ENCODE peak calls at places on chromosomes 12 and 14, in five cellular contexts. F is psoas muscle, M is Peyer's patch, Y is heart right ventricle, B is neural progenitor cell. V is an unnamed sample. For H3K4me1 and H3K9me3, the result is how much of the 10 kb centered on the place peaks cover.

GRCh38 chr14:103871596-103872480 is 24.5 kb upstream of the PPP1R13B start:
- DNase-seq in F (peak), M (peak), Y (peak), B (peak), V (peak)

GRCh38 chr14:52397844-52398243 is 83.7 kb downstream of the PTGER2 start:
- DNase-seq in F (no peak), M (no peak), Y (no peak), B (no peak), V (no peak)

GRCh38 chr12:113184098-113184899 is 979 bp downstream of the DDX54 start:
- DNase-seq in F (no peak), M (no peak), Y (no peak), B (no peak), V (no peak)

GRCh38 chr12:46839964-46840363 is 14.2 kb upstream of the SLC38A4 start:
- DNase-seq in F (no peak), M (no peak), Y (no peak), B (no peak), V (no peak)

GRCh38 chr14:50013934-50014333 is 102.4 kb downstream of the VCPKMT start:
- DNase-seq in F (no peak), M (no peak), Y (no peak), B (no peak), V (no peak)

GRCh38 chr12:113860950-113861349 is 105.2 kb downstream of the RBM19 start:
- DNase-seq in F (no peak), M (no peak), Y (no peak), B (no peak), V (no peak)

GRCh38 chr14:78598046-78598652 is 428.0 kb downstream of the NRXN3 start:
- DNase-seq in F (peak), M (no peak), Y (peak), B (peak), V (peak)

GRCh38 chr12:75444444-75445136 is 36.0 kb upstream of the GLIPR1 start:
- DNase-seq in F (no peak), M (no peak), Y (no peak), B (no peak), V (no peak)

GRCh38 chr14:102164241-102164641 is 24.5 kb downstream of the WDR20 start:
- DNase-seq in F (no peak), M (no peak), Y (no peak), B (no peak), V (no peak)

GRCh38 chr14:102232348-102232625 is 72.7 kb downstream of the MOK start:
- DNase-seq in F (no peak), M (no peak), Y (no peak), B (no peak), V (no peak)

GRCh38 chr14:79630561-79630960 is 580.7 kb downstream of the DIO2 start:
- DNase-seq in F (no peak), M (no peak), Y (no peak), B (no peak), V (no peak)

GRCh38 chr14:93267149-93267711 is 60.2 kb downstream of the UBR7 start:
- DNase-seq in F (no peak), M (no peak), Y (no peak), B (no peak), V (no peak)

GRCh38 chr14:40847496-40847895 is 759.2 kb upstream of the LRFN5 start:
- DNase-seq in F (no peak), M (no peak), Y (no peak), B (no peak), V (no peak)

GRCh38 chr12:52871291-52871961 is 22.6 kb upstream of the KRT78 start:
- DNase-seq in F (no peak), M (peak), Y (no peak), B (no peak), V (no peak)

GRCh38 chr14:57749267-57749666 is 116.6 kb downstream of the SLC35F4 start:
- DNase-seq in F (no peak), M (no peak), Y (no peak), B (no peak), V (no peak)

GRCh38 chr14:73786632-73786941 is 65.0 kb upstream of the PTGR2 start:
- DNase-seq in F (peak), M (no peak), Y (peak), B (peak), V (no peak)

GRCh38 chr12:28645436-28645835 is 455.2 kb downstream of the CCDC91 start:
- DNase-seq in F (no peak), M (no peak), Y (no peak), B (no peak), V (no peak)

GRCh38 chr14:60245316-60246177 is 3.5 kb upstream of the PPM1A start:
- DNase-seq in F (no peak), M (no peak), Y (no peak), B (peak), V (no peak)

GRCh38 chr14:70646705-70647104 is 5.0 kb downstream of the TTC9 start:
- DNase-seq in F (no peak), M (no peak), Y (no peak), B (peak), V (no peak)

GRCh38 chr14:70645892-70646291 is 4.2 kb downstream of the TTC9 start:
- DNase-seq in F (no peak), M (no peak), Y (no peak), B (no peak), V (no peak)

GRCh38 chr14:70642313-70643235 is 858 bp downstream of the TTC9 start:
- DNase-seq in F (no peak), M (no peak), Y (no peak), B (peak), V (peak)

GRCh38 chr14:70641548-70642312 is at the start of gene TTC9:
- DNase-seq in F (peak), M (peak), Y (no peak), B (peak), V (no peak)

GRCh38 chr14:70644016-70644415 is 2.3 kb downstream of the TTC9 start:
- DNase-seq in F (no peak), M (no peak), Y (no peak), B (no peak), V (no peak)
- H3K4me1 ChIP-seq in F (under half), M (under half), Y (under half), B (under half), V (half or more)

GRCh38 chr12:1886396-1887008 is 31.9 kb downstream of the CACNA2D4 start:
- DNase-seq in F (no peak), M (no peak), Y (no peak), B (no peak), V (no peak)

GRCh38 chr12:1890810-1891209 is 27.6 kb downstream of the CACNA2D4 start:
- DNase-seq in F (no peak), M (no peak), Y (no peak), B (no peak), V (no peak)

GRCh38 chr12:1885605-1886245 is 32.7 kb downstream of the CACNA2D4 start:
- DNase-seq in F (no peak), M (no peak), Y (no peak), B (no peak), V (no peak)

GRCh38 chr12:1888923-1889322 is 29.5 kb downstream of the CACNA2D4 start:
- DNase-seq in F (no peak), M (no peak), Y (no peak), B (no peak), V (no peak)

DNA sequence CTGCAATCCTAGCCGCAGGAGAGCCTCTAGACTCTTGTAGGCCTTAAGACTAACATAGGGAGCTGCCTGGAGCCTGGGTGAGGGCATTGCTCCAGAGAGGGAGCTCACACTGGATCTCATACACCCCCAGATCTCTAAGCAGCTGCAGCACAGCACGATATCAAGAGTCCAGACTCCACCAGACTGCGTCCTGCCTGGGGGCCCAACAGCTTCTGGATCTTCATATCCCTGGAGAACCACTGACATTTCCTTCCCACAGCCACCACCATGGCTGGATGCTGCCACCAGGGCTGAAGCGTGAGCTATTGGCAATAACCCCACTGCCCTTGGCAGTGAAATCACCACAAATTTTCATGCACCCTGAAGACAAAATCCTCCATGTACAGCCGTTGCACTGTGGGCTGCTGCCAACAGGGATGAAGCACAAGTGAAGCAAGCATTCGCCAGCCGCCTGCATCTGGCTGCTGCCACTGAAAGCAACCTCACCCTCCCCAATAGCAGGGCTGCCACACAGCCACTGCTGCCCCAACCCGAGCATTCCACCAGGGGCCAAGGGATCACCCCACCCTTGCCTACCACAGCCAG is 28.2 kb downstream of the CACNA2D4 start:
- DNase-seq in F (no peak), M (no peak), Y (no peak), B (no peak), V (no peak)
- H3K9me3 ChIP-seq in F (under half), M (under half), Y (under half), B (under half), V (under half)

GRCh38 chr12:27233814-27234213 is 10.3 kb upstream of the STK38L start:
- DNase-seq in F (no peak), M (no peak), Y (no peak), B (no peak), V (no peak)
- TF ChIP-seq CTCF in F (no peak), M (no peak), Y (no peak), B (peak), V (no peak)

GRCh38 chr12:49455506-49455905 is 83.3 kb upstream of the KCNH3 start:
- DNase-seq in F (no peak), M (no peak), Y (no peak), B (no peak), V (no peak)

GRCh38 chr12:49461221-49461620 is 77.6 kb upstream of the KCNH3 start:
- DNase-seq in F (no peak), M (no peak), Y (no peak), B (no peak), V (no peak)

GRCh38 chr12:49451468-49452259 is 84.4 kb downstream of the SPATS2 start:
- DNase-seq in F (no peak), M (no peak), Y (no peak), B (no peak), V (no peak)

GRCh38 chr12:49462103-49462739 is 76.6 kb upstream of the KCNH3 start:
- DNase-seq in F (peak), M (no peak), Y (peak), B (peak), V (no peak)

DNA sequence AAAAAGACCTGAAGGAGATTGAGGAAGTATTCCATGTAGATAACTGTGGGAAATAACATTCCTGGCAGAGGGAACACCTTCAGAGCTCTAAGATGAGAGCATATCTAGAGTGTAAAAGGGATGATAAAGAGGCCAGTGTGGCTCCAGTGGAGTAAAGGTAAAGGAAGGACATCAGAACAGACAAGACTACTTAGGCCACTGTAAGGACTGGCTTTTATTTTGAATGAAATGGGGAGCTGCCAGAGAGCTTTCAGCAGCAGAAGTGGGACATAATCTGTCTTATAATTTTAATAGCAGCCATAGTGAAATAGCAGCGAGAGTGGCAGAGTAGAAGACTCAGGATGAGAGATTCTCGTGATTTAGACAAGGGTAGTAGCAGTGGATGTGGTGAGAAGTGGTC is 82.5 kb upstream of the KCNH3 start:
- DNase-seq in F (no peak), M (no peak), Y (no peak), B (no peak), V (no peak)
- H3K4me1 ChIP-seq in F (under half), M (under half), Y (under half), B (under half), V (under half)

GRCh38 chr14:105848570-105848969 is 322.2 kb downstream of the TMEM121 start:
- DNase-seq in F (no peak), M (no peak), Y (no peak), B (no peak), V (no peak)
- H3K9me3 ChIP-seq in F (under half), M (under half), Y (under half), B (under half), V (under half)

GRCh38 chr12:57080855-57081254 is 2.3 kb upstream of the NEMP1 start:
- DNase-seq in F (no peak), M (no peak), Y (no peak), B (no peak), V (no peak)
- TF ChIP-seq CTCF in F (no peak), M (no peak), Y (no peak), B (no peak), V (no peak)

GRCh38 chr14:24847568-24847967 is 202.4 kb downstream of the STXBP6 start:
- DNase-seq in F (no peak), M (no peak), Y (no peak), B (no peak), V (no peak)

GRCh38 chr14:24851837-24852236 is 198.1 kb downstream of the STXBP6 start:
- DNase-seq in F (no peak), M (no peak), Y (no peak), B (no peak), V (no peak)

GRCh38 chr14:24851406-24851805 is 198.5 kb downstream of the STXBP6 start:
- DNase-seq in F (no peak), M (no peak), Y (no peak), B (no peak), V (no peak)

GRCh38 chr14:24848427-24848826 is 201.5 kb downstream of the STXBP6 start:
- DNase-seq in F (no peak), M (no peak), Y (no peak), B (no peak), V (no peak)

DNA sequence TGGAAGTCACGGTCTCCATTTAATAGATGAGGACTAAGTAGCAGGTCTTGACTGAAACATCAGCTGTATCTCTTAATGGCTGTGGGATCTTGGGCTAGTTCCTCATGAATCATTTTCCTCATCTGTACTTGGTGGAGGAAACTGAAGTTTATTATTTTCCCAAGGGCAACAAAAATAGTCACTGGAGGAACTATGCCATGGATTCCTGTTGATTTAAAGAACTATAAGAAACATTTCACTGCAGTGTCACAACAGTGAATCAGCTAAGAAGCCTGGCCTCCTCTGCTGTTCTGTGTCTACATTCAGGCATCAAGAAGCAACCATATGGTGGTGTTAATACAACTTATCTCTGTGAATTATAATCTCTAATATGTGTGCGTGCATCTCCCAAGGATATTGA is 200.5 kb downstream of the STXBP6 start:
- DNase-seq in F (no peak), M (no peak), Y (no peak), B (no peak), V (no peak)
- H3K4me1 ChIP-seq in F (under half), M (under half), Y (under half), B (under half), V (under half)

GRCh38 chr14:70571139-70571538 is 29.3 kb downstream of the MED6 start:
- DNase-seq in F (no peak), M (no peak), Y (no peak), B (no peak), V (no peak)

GRCh38 chr14:70563417-70563816 is 28.6 kb upstream of the ADAM20 start:
- DNase-seq in F (no peak), M (no peak), Y (no peak), B (no peak), V (no peak)

GRCh38 chr14:70573050-70573449 is 27.4 kb downstream of the MED6 start:
- DNase-seq in F (no peak), M (no peak), Y (no peak), B (no peak), V (no peak)

GRCh38 chr14:70563869-70564268 is 29.1 kb upstream of the ADAM20 start:
- DNase-seq in F (peak), M (no peak), Y (peak), B (no peak), V (no peak)

DNA sequence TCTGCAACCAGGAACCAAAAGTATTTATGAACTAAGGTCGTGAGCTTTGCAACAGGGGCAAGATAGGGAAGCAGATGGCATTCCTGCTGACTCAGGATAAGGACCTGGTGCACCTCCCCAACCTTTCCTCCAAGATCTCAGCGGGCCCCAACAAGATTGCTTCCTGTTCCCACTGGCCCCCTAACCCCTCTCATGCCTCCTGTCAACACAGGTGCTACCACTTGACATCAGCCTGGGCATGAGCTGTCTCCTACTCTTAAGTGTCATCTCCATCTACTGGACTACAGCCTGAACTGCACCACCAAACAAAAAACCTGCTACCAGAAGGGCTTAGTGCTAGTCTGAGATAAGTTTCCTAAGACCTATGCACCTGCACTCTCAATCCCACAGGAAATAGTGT is 32.7 kb downstream of the MED6 start:
- DNase-seq in F (no peak), M (no peak), Y (no peak), B (peak), V (no peak)
- H3K9me3 ChIP-seq in F (under half), M (under half), Y (under half), B (under half), V (under half)

GRCh38 chr14:96863986-96864330 is 66.8 kb downstream of the VRK1 start:
- DNase-seq in F (no peak), M (no peak), Y (no peak), B (no peak), V (no peak)
- TF ChIP-seq CTCF in F (no peak), M (no peak), Y (no peak), B (no peak), V (no peak)

V was measured in CD8-positive, alpha-beta T cell.